ENCODE peak calls at places on chromosomes 5 and 9, in eight cellular contexts. D, G, W, K, L, N, F and J are unnamed samples.

GRCh38 chr5:94425396-94425795 is 193.0 kb downstream of the KIAA0825 start:
- DNase-seq in D (no peak), G (no peak), W (no peak), K (no peak), L (no peak), N (no peak), F (no peak), J (no peak)

GRCh38 chr5:95244479-95244878 is 40.4 kb downstream of the MCTP1 start:
- DNase-seq in D (no peak), G (no peak), W (no peak), K (no peak), L (no peak), N (no peak), F (no peak), J (no peak)

GRCh38 chr5:177117441-177118045 is 16.0 kb upstream of the NSD1 start:
- DNase-seq in D (no peak), G (no peak), W (no peak), K (no peak), L (no peak), N (no peak), F (no peak), J (no peak)

GRCh38 chr5:148653840-148654781 is at the start of gene HTR4:
- DNase-seq in D (peak), G (no peak), W (no peak), K (no peak), L (peak), N (no peak), F (no peak), J (peak)

GRCh38 chr5:32312194-32312681 is 501 bp downstream of the MTMR12 start:
- DNase-seq in D (peak), G (peak), W (peak), K (peak), L (peak), N (peak), F (peak), J (peak)

GRCh38 chr5:37071901-37072581 is 177.1 kb downstream of the CPLANE1 start:
- DNase-seq in D (no peak), G (no peak), W (no peak), K (peak), L (no peak), N (no peak), F (no peak), J (no peak)

GRCh38 chr5:60805470-60805869 is 38.6 kb downstream of the ELOVL7 start:
- DNase-seq in D (no peak), G (no peak), W (no peak), K (no peak), L (no peak), N (no peak), F (no peak), J (no peak)

GRCh38 chr9:105757496-105758251 is 63.3 kb downstream of the TMEM38B start:
- DNase-seq in D (no peak), G (no peak), W (no peak), K (no peak), L (no peak), N (no peak), F (no peak), J (no peak)

GRCh38 chr9:18806277-18806676 is 226.7 kb downstream of the SAXO1 start:
- DNase-seq in D (no peak), G (no peak), W (no peak), K (no peak), L (no peak), N (no peak), F (no peak), J (no peak)

GRCh38 chr9:6938447-6938846 is 180.7 kb downstream of the KDM4C start:
- DNase-seq in D (no peak), G (no peak), W (no peak), K (peak), L (no peak), N (no peak), F (no peak), J (no peak)

GRCh38 chr5:15740383-15740782 is 240.4 kb downstream of the FBXL7 start:
- DNase-seq in D (no peak), G (no peak), W (no peak), K (peak), L (no peak), N (no peak), F (no peak), J (no peak)

GRCh38 chr5:15737036-15737821 is 237.2 kb downstream of the FBXL7 start:
- DNase-seq in D (no peak), G (no peak), W (no peak), K (peak), L (no peak), N (no peak), F (no peak), J (no peak)

GRCh38 chr5:15734058-15734457 is 234.1 kb downstream of the FBXL7 start:
- DNase-seq in D (no peak), G (peak), W (peak), K (no peak), L (no peak), N (no peak), F (no peak), J (peak)

DNA sequence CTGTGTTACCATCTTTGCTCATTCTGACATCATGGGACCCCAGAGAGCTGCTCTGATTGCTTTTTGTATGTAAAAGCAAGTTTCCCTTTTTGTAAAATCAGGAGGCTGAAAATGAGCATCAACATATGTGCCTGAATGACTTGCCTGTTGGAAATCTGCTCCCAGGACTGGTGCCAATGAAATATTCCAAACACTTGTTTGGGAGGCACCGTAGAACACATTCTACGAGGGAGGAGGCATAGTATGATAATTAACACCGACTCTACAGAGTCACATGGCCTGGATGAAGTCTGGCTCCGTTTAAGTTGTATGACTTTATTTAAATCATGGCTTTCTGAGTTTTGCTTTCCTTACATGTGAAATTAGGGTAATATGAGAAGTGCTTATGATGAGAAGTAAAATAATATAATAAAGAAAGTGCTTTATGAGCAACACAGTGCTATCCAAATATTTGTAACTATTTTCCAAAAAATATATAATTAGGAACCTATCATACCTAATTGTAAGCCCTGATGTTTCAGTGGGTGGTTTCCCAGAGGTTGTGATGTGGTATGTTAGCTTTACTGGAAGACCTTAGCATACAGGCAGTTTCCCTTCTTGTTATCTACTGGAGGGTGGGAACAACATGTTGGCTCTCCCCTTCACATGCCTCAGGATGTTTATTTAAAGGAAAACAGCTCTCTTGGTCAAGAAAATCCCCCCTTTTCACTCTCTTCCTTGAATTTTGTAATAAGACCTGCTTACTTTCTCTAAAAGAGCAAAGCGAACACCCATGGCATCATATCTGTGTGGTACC is 238.1 kb downstream of the FBXL7 start:
- DNase-seq in D (no peak), G (no peak), W (no peak), K (peak), L (no peak), N (no peak), F (no peak), J (no peak)
- H3K27ac ChIP-seq in D (no peak), G (no peak), W (no peak), K (no peak), L (no peak), N (peak), F (no peak), J (no peak)

GRCh38 chr5:171413153-171413910 is 6.1 kb upstream of the FGF18 start:
- DNase-seq in D (no peak), G (no peak), W (no peak), K (no peak), L (no peak), N (no peak), F (no peak), J (no peak)

GRCh38 chr5:171418982-171419662 is at the start of gene FGF18:
- DNase-seq in D (peak), G (peak), W (peak), K (peak), L (no peak), N (peak), F (peak), J (no peak)

GRCh38 chr5:171415115-171415730 is 4.2 kb upstream of the FGF18 start:
- DNase-seq in D (no peak), G (no peak), W (no peak), K (peak), L (no peak), N (no peak), F (no peak), J (no peak)

GRCh38 chr5:171418316-171418981 is 998 bp upstream of the FGF18 start:
- DNase-seq in D (peak), G (peak), W (peak), K (peak), L (peak), N (peak), F (peak), J (peak)

GRCh38 chr5:171416160-171417049 is 3.0 kb upstream of the FGF18 start:
- DNase-seq in D (no peak), G (no peak), W (no peak), K (no peak), L (no peak), N (no peak), F (no peak), J (no peak)
- TF ChIP-seq POLR2A in D (no peak), G (no peak), W (no peak), K (no peak), L (no peak), N (no peak), F (no peak), J (no peak)

DNA sequence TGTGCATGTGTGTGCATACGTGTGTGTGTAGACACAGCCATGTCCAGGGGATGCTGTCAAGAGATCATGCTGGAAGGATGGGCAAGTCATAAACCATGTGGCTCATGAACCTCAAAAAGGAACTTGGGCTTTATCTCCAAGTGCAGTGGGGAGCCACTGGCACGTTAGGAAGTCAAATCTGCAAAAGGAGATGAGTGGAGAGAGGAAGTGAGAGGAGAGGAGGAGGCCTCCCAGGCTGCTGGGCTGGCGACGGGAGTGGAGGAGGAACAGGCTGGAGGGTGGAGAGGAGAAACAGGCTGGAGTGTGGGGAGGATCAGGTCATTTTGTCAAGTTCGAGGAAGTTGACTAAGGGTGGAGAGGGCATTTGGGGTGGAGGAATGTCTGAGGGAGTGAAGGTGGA is 29.2 kb upstream of the TIFAB start:
- DNase-seq in D (no peak), G (no peak), W (no peak), K (no peak), L (no peak), N (no peak), F (no peak), J (no peak)
- TF ChIP-seq CTCF in D (no peak), G (no peak), W (no peak), K (no peak), L (no peak), N (no peak), F (no peak), J (no peak)

GRCh38 chr5:89988129-89988528 is 421.4 kb downstream of the CETN3 start:
- DNase-seq in D (no peak), G (no peak), W (no peak), K (no peak), L (no peak), N (no peak), F (no peak), J (no peak)
- H3K27ac ChIP-seq in D (no peak), G (peak), W (no peak), K (no peak), L (no peak), N (no peak), F (no peak), J (no peak)